ENCODE peak calls at places on chromosome 13, in four cellular contexts. T, W, H and J are unnamed samples.

GRCh38 chr13:100694722-100695644 is 20.4 kb upstream of the TMTC4 start:
- DNase-seq in T (no peak), W (peak), H (no peak), J (no peak)

GRCh38 chr13:60617863-60618733 is 221.1 kb downstream of the TDRD3 start:
- DNase-seq in T (no peak), W (peak), H (no peak), J (no peak)

GRCh38 chr13:20342326-20342725 is 110.2 kb upstream of the GJB6 start:
- DNase-seq in T (no peak), W (no peak), H (no peak), J (no peak)

GRCh38 chr13:103694033-103694432 is 627.8 kb upstream of the SLC10A2 start:
- DNase-seq in T (no peak), W (no peak), H (no peak), J (no peak)

GRCh38 chr13:20006206-20006605 is 47.7 kb downstream of the ZMYM2 start:
- DNase-seq in T (no peak), W (peak), H (no peak), J (no peak)

GRCh38 chr13:93244141-93244917 is 17.7 kb downstream of the GPC6 start:
- DNase-seq in T (no peak), W (no peak), H (no peak), J (peak)

GRCh38 chr13:34294483-34295129 is 476.7 kb downstream of the RFC3 start:
- DNase-seq in T (no peak), W (no peak), H (no peak), J (no peak)

GRCh38 chr13:94079876-94080275 is 399.6 kb downstream of the DCT start:
- DNase-seq in T (no peak), W (no peak), H (no peak), J (no peak)

GRCh38 chr13:110023729-110024645 is 237.6 kb upstream of the IRS2 start:
- DNase-seq in T (no peak), W (no peak), H (no peak), J (no peak)

GRCh38 chr13:32962342-32962741 is 53.9 kb upstream of the KL start:
- DNase-seq in T (no peak), W (no peak), H (no peak), J (no peak)

GRCh38 chr13:52345048-52345447 is 60.9 kb downstream of the THSD1 start:
- DNase-seq in T (no peak), W (no peak), H (no peak), J (no peak)

GRCh38 chr13:96967248-96967745 is 27.0 kb downstream of the OXGR1 start:
- DNase-seq in T (no peak), W (peak), H (peak), J (no peak)

GRCh38 chr13:38421590-38422560 is 72.2 kb downstream of the UFM1 start:
- DNase-seq in T (no peak), W (no peak), H (no peak), J (no peak)

GRCh38 chr13:22235285-22235949 is 564.5 kb downstream of the FGF9 start:
- DNase-seq in T (no peak), W (no peak), H (no peak), J (no peak)

GRCh38 chr13:28794370-28794769 is 25.8 kb upstream of the MTUS2 start:
- DNase-seq in T (no peak), W (no peak), H (no peak), J (no peak)

GRCh38 chr13:107205318-107206112 is 637.6 kb upstream of the ARGLU1 start:
- DNase-seq in T (peak), W (peak), H (peak), J (no peak)

GRCh38 chr13:109677206-109677605 is 109.2 kb downstream of the IRS2 start:
- DNase-seq in T (no peak), W (no peak), H (no peak), J (no peak)

GRCh38 chr13:109145631-109146030 is 516.2 kb downstream of the MYO16 start:
- DNase-seq in T (no peak), W (peak), H (peak), J (no peak)

GRCh38 chr13:98083507-98083906 is 59.4 kb upstream of the FARP1 start:
- DNase-seq in T (no peak), W (peak), H (no peak), J (no peak)

GRCh38 chr13:90732049-90732448 is 615.4 kb upstream of the MIR17HG start:
- DNase-seq in T (no peak), W (peak), H (no peak), J (no peak)
- TF ChIP-seq CTCF in T (no peak), W (no peak), H (peak), J (peak)

DNA sequence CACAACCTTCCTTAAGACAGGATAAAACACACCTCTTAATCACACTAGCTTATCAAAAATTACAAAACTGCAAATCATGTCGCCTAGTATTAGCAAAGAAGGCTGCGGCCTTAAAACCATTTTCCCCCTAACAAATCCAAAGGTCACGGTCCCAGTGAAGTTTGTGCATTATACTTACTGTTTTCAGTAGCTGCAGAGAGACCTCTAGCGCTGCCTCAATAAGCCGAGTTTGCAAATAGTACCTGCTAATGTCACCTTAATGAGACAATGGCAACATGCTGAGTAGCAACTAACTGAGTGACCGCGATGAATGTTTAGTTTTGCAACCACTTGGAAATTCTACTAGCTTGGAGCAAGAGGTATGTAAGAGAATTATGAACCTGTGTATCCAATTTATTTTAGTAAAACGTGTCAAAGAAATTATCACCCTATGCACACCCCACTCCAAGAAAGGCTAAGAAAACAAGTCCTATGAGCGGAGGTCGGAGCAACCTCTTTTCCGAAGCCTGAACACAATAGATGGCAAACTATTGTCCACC is 1.2 kb downstream of the KPNA3 start:
- DNase-seq in T (no peak), W (peak), H (peak), J (no peak)
- TF ChIP-seq CTCF in T (no peak), W (peak), H (peak), J (peak)

GRCh38 chr13:40564342-40564997 is 102.0 kb downstream of the FOXO1 start:
- DNase-seq in T (no peak), W (no peak), H (peak), J (no peak)
- TF ChIP-seq CTCF in T (no peak), W (no peak), H (peak), J (peak)

GRCh38 chr13:42110410-42111155 is 62.1 kb downstream of the DGKH start:
- DNase-seq in T (no peak), W (peak), H (peak), J (no peak)
- TF ChIP-seq CTCF in T (peak), W (peak), H (peak), J (peak)

GRCh38 chr13:111872475-111873150 is 194.3 kb upstream of the SOX1 start:
- DNase-seq in T (no peak), W (no peak), H (no peak), J (peak)

GRCh38 chr13:111876506-111876905 is 190.4 kb upstream of the SOX1 start:
- DNase-seq in T (no peak), W (no peak), H (no peak), J (peak)

GRCh38 chr13:111875922-111876321 is 191.0 kb upstream of the SOX1 start:
- DNase-seq in T (no peak), W (no peak), H (no peak), J (peak)

GRCh38 chr13:111873676-111874178 is 193.2 kb upstream of the SOX1 start:
- DNase-seq in T (no peak), W (no peak), H (no peak), J (peak)

GRCh38 chr13:111874981-111875380 is 192.0 kb upstream of the SOX1 start:
- DNase-seq in T (no peak), W (no peak), H (no peak), J (peak)
- TF ChIP-seq CTCF in T (no peak), W (no peak), H (no peak), J (no peak)

GRCh38 chr13:82802528-82802927 is 1079.7 kb downstream of the SLITRK1 start:
- DNase-seq in T (no peak), W (no peak), H (no peak), J (no peak)

GRCh38 chr13:82800391-82800790 is 1081.9 kb downstream of the SLITRK1 start:
- DNase-seq in T (no peak), W (peak), H (no peak), J (no peak)

GRCh38 chr13:82797876-82798275 is 1084.4 kb downstream of the SLITRK1 start:
- DNase-seq in T (no peak), W (no peak), H (no peak), J (no peak)

GRCh38 chr13:82803341-82803740 is 1078.9 kb downstream of the SLITRK1 start:
- DNase-seq in T (no peak), W (no peak), H (no peak), J (no peak)
- TF ChIP-seq CTCF in T (no peak), W (no peak), H (no peak), J (no peak)